ENCODE peak calls at places on chromosomes 3 and 15, in six cellular contexts. G is Caco-2, Y is AG10803, C is dorsolateral prefrontal cortex, X is cardiac fibroblast, V is fibroblast of lung. M is an unnamed sample.

GRCh38 chr3:32819086-32819450 is 1.3 kb downstream of the TRIM71 start:
- DNase-seq in V (no peak), G (no peak), Y (no peak), C (no peak), X (no peak), M (no peak)

GRCh38 chr3:111936191-111936841 is 42.5 kb upstream of the ABHD10 start:
- DNase-seq in G (no peak), C (no peak), Y (peak), V (peak), X (peak), M (no peak)

GRCh38 chr3:45174234-45174633 is 28.1 kb upstream of the CDCP1 start:
- DNase-seq in Y (no peak), V (no peak), X (no peak), C (no peak), G (no peak), M (no peak)

GRCh38 chr3:78165876-78166275 is 1126.0 kb downstream of the ROBO2 start:
- DNase-seq in V (no peak), C (no peak), Y (no peak), X (peak), G (no peak), M (no peak)

GRCh38 chr3:140927711-140928110 is 13.9 kb upstream of the SLC25A36 start:
- DNase-seq in Y (no peak), G (peak), V (no peak), C (no peak), X (no peak), M (no peak)

GRCh38 chr15:60649845-60650548 is 171.1 kb upstream of the ICE2 start:
- DNase-seq in V (peak), G (no peak), X (peak), C (no peak), Y (no peak), M (no peak)

GRCh38 chr3:99817047-99817436 is 620 bp upstream of the CMSS1 start:
- DNase-seq in Y (no peak), G (peak), V (no peak), C (no peak), X (no peak), M (no peak)

GRCh38 chr3:354433-354832 is 157.9 kb downstream of the CHL1 start:
- DNase-seq in G (peak), V (peak), Y (peak), C (no peak), X (peak), M (peak)

GRCh38 chr3:16069149-16069922 is 105.1 kb upstream of the GALNT15 start:
- DNase-seq in Y (peak), G (peak), V (peak), X (peak), C (no peak), M (no peak)

GRCh38 chr3:59818033-59818936 is 768.5 kb upstream of the CFAP20DC start:
- DNase-seq in C (peak), G (no peak), V (peak), X (peak), Y (peak), M (peak)

GRCh38 chr15:73926191-73927002 is at the start of gene LOXL1:
- DNase-seq in Y (peak), X (peak), G (peak), C (no peak), V (peak), M (peak)

GRCh38 chr3:148735597-148735996 is 37.9 kb downstream of the AGTR1 start:
- DNase-seq in Y (peak), C (no peak), V (peak), G (no peak), X (peak), M (no peak)

GRCh38 chr15:90895571-90896117 is 7.5 kb upstream of the MAN2A2 start:
- DNase-seq in X (peak), Y (no peak), C (peak), G (no peak), V (no peak), M (no peak)

GRCh38 chr3:128584412-128585020 is 66.1 kb downstream of the RPN1 start:
- DNase-seq in V (peak), C (peak), Y (peak), X (peak), G (peak), M (peak)
- TF ChIP-seq CTCF in V (peak), C (peak), Y (peak), X (peak), G (no peak), M (peak)

DNA sequence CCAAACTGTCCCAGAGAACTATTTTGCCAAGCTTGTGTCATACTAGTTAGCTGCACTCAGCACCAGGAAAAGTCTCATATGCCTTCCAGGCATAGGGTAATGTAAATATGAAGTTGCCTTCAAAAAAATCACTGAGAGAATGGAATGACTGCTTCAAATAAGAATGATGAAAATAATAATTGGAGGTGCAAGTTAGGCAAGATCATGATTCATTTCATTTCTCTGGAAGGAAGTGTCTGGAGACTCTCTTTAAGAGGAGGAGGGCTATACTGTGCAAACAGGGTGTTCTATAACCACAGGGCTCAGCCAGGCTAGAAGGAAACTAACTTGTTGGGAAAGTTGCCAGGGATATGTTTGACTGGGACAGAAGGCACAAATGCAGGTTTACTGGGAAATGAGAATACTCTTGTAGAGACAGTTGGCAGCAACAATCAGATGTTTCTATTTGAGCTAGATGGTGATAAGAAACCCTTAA is 4.3 kb downstream of the SIDT1 start:
- DNase-seq in G (no peak), X (peak), V (no peak), Y (no peak), C (no peak), M (no peak)
- TF ChIP-seq CTCF in G (no peak), X (no peak), V (no peak), Y (no peak), C (no peak), M (no peak)

GRCh38 chr3:4314688-4315087 is 11.5 kb downstream of the SETMAR start:
- DNase-seq in G (no peak), C (no peak), Y (no peak), X (peak), V (no peak), M (no peak)
- TF ChIP-seq CTCF in G (no peak), C (no peak), Y (peak), X (peak), V (peak), M (no peak)

DNA sequence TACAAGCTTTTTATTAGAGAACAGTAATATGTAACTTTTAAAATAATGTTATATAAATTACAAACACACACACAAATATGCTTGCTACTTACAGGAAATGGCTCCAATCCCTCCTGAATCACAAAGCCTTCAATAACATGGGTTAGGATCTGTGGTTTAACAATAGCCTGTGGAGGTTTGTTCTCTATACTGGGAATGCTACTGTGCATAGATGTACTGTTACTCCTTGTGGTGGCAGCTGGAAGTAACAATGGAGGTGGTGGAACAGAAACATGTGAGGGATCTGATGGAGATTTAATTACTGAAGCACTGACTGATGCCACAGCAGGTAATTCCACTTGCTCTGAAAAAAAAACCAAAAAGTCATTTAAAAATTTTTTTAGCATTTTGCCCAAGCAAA is 64.4 kb downstream of the PHC3 start:
- DNase-seq in Y (no peak), G (peak), X (peak), C (no peak), V (peak), M (no peak)
- TF ChIP-seq CTCF in Y (peak), G (peak), X (peak), C (no peak), V (peak), M (no peak)

GRCh38 chr3:120244834-120245225 is 40.2 kb downstream of the GPR156 start:
- DNase-seq in V (no peak), G (no peak), Y (no peak), X (no peak), C (no peak), M (no peak)
- TF ChIP-seq CTCF in V (no peak), G (no peak), Y (no peak), X (no peak), C (no peak), M (no peak)

M was measured in tibial nerve.